ENCODE peak calls at places on chromosomes 2 and 18, in six cellular contexts. R is AG08396, X is T1000, T is fibroblast of the conjunctiva, M is T-helper 2 cell, Z is T-cell. F is an unnamed sample.

GRCh38 chr18:7876354-7876753 is 309.2 kb downstream of the PTPRM start:
- DNase-seq in Z (no peak), T (no peak), R (no peak), X (no peak), M (no peak), F (no peak)

GRCh38 chr18:73232933-73233332 is 365.1 kb upstream of the NETO1 start:
- DNase-seq in R (no peak), M (no peak), Z (no peak), T (no peak), X (no peak), F (no peak)

GRCh38 chr2:108946442-108946841 is 42.6 kb downstream of the EDAR start:
- DNase-seq in M (no peak), R (no peak), T (no peak), X (no peak), Z (no peak), F (no peak)

GRCh38 chr2:127170021-127170420 is 50.1 kb downstream of the CYP27C1 start:
- DNase-seq in R (no peak), Z (no peak), M (no peak), T (no peak), X (no peak), F (no peak)

GRCh38 chr18:45854036-45854586 is 28.6 kb downstream of the SIGLEC15 start:
- DNase-seq in T (no peak), R (no peak), M (no peak), Z (no peak), X (no peak), F (no peak)

GRCh38 chr2:240893363-240893828 is 2.6 kb downstream of the MAB21L4 start:
- DNase-seq in R (peak; percentile 74), T (peak; percentile 32), X (no peak), M (no peak), Z (no peak), F (peak; percentile 67)

GRCh38 chr2:96591494-96591893 is 46.6 kb downstream of the KANSL3 start:
- DNase-seq in M (no peak), X (no peak), R (no peak), T (no peak), Z (no peak), F (no peak)

GRCh38 chr2:6496376-6496775 is 369.3 kb downstream of the CMPK2 start:
- DNase-seq in Z (no peak), T (no peak), M (no peak), X (no peak), R (no peak), F (no peak)

GRCh38 chr2:239264838-239265651 is 135.8 kb downstream of the HDAC4 start:
- DNase-seq in X (no peak), R (peak; percentile 72), M (no peak), T (peak; percentile 51), Z (no peak), F (no peak)

GRCh38 chr18:55239764-55240163 is 280.5 kb upstream of the CCDC68 start:
- DNase-seq in X (no peak), T (no peak), R (no peak), M (no peak), Z (no peak), F (no peak)

GRCh38 chr2:217795067-217795466 is 207.7 kb downstream of the TNS1 start:
- DNase-seq in M (no peak), T (no peak), Z (no peak), X (no peak), R (no peak), F (no peak)

GRCh38 chr2:239025081-239025801 is 177.4 kb downstream of the TWIST2 start:
- DNase-seq in M (no peak), T (peak; percentile 6), R (peak; percentile 62), X (no peak), Z (no peak), F (peak; percentile 61)

GRCh38 chr2:188576657-188577056 is 285.0 kb downstream of the GULP1 start:
- DNase-seq in T (peak; percentile 73), R (no peak), X (no peak), Z (no peak), M (no peak), F (no peak)

GRCh38 chr2:127106457-127106997 is 427 bp downstream of the BIN1 start:
- DNase-seq in M (no peak), X (no peak), Z (no peak), T (no peak), R (no peak), F (no peak)

GRCh38 chr2:114968748-114969400 is 526.4 kb downstream of the DPP10 start:
- DNase-seq in Z (no peak), T (no peak), M (no peak), R (no peak), X (no peak), F (no peak)

GRCh38 chr2:200396726-200397348 is 90.3 kb downstream of the SPATS2L start:
- DNase-seq in R (no peak), Z (no peak), T (no peak), M (no peak), X (no peak), F (no peak)

GRCh38 chr2:197369228-197369945 is 58.8 kb upstream of the ANKRD44 start:
- DNase-seq in X (no peak), Z (no peak), M (no peak), T (no peak), R (no peak), F (no peak)

GRCh38 chr2:182077451-182078142 is 91.9 kb downstream of the PPP1R1C start:
- DNase-seq in Z (no peak), R (peak; percentile 48), M (no peak), T (peak; percentile 87), X (peak; percentile 41), F (peak; percentile 98)

GRCh38 chr18:48788378-48788777 is 162.4 kb downstream of the SMAD7 start:
- DNase-seq in M (no peak), Z (no peak), T (no peak), X (no peak), R (no peak), F (no peak)

GRCh38 chr2:240333985-240334384 is 101.5 kb upstream of the GPC1 start:
- DNase-seq in X (no peak), M (no peak), Z (no peak), T (no peak), R (no peak), F (no peak)

GRCh38 chr2:37855283-37856041 is 69.6 kb upstream of the RMDN2 start:
- DNase-seq in Z (no peak), M (no peak), T (no peak), R (no peak), X (no peak), F (no peak)

GRCh38 chr2:10487144-10488104 is 39.3 kb upstream of the ODC1 start:
- DNase-seq in X (no peak), T (no peak), R (no peak), Z (no peak), M (no peak), F (no peak)

GRCh38 chr2:233464531-233465240 is 101.9 kb downstream of the USP40 start:
- DNase-seq in X (no peak), Z (no peak), T (no peak), M (no peak), R (no peak), F (no peak)

GRCh38 chr2:238169021-238169707 is 10.4 kb downstream of the ERFE start:
- DNase-seq in M (no peak), T (peak; percentile 92), X (peak; percentile 20), R (peak; percentile 85), Z (no peak), F (peak; percentile 10)

GRCh38 chr2:29603341-29603740 is 318.0 kb downstream of the ALK start:
- DNase-seq in Z (no peak), M (no peak), T (no peak), R (no peak), X (no peak), F (no peak)

GRCh38 chr2:213834331-213834730 is 550.1 kb downstream of the SPAG16 start:
- DNase-seq in T (peak; percentile 67), R (peak; percentile 39), M (no peak), X (peak; percentile 18), Z (no peak), F (no peak)

GRCh38 chr2:83594261-83594660 is 864.8 kb downstream of the SUCLG1 start:
- DNase-seq in R (no peak), X (no peak), M (no peak), T (no peak), Z (no peak), F (no peak)

GRCh38 chr2:233850745-233851144 is 3.6 kb downstream of the HJURP start:
- DNase-seq in R (no peak), M (no peak), T (no peak), X (no peak), Z (no peak), F (no peak)

GRCh38 chr18:13175754-13176210 is 42.8 kb upstream of the LDLRAD4 start:
- DNase-seq in R (no peak), M (no peak), T (no peak), X (no peak), Z (no peak), F (no peak)

GRCh38 chr2:203689424-203690109 is 16.9 kb upstream of the CD28 start:
- DNase-seq in Z (no peak), M (no peak), X (no peak), R (no peak), T (no peak), F (no peak)

GRCh38 chr2:156088598-156088997 is 243.9 kb downstream of the NR4A2 start:
- DNase-seq in M (no peak), R (no peak), X (peak; percentile 4), T (no peak), Z (no peak), F (no peak)

GRCh38 chr2:127092951-127093516 is 13.9 kb downstream of the BIN1 start:
- DNase-seq in X (no peak), R (no peak), T (no peak), Z (no peak), M (no peak), F (no peak)

GRCh38 chr18:44564922-44565321 is 115.8 kb upstream of the SETBP1 start:
- DNase-seq in Z (no peak), R (peak; percentile 33), T (no peak), M (no peak), X (no peak), F (peak; percentile 65)

GRCh38 chr2:53880756-53881155 is 21.0 kb upstream of the GPR75 start:
- DNase-seq in R (peak; percentile 22), T (peak; percentile 23), M (no peak), Z (no peak), X (no peak), F (no peak)

GRCh38 chr2:40096360-40096759 is 317.3 kb upstream of the THUMPD2 start:
- DNase-seq in Z (no peak), M (no peak), T (no peak), R (no peak), X (no peak), F (no peak)

GRCh38 chr2:161122772-161123530 is 37.3 kb upstream of the TANK start:
- DNase-seq in M (no peak), R (peak; percentile 78), Z (no peak), X (peak; percentile 37), T (peak; percentile 88), F (peak; percentile 80)

GRCh38 chr2:185291035-185291647 is 447.5 kb upstream of the FSIP2 start:
- DNase-seq in R (no peak), T (peak; percentile 13), X (peak; percentile 5), M (no peak), Z (no peak), F (no peak)

GRCh38 chr2:28869494-28870145 is 489 bp downstream of the TRMT61B start:
- DNase-seq in R (peak; percentile 48), T (no peak), X (no peak), M (no peak), Z (peak; percentile 5), F (no peak)

F was measured in retinal pigment epithelial cell.